ENCODE peak calls at places on chromosomes 6 and 20, in nine cellular contexts. E is neural progenitor cell, M is T-helper 17 cell, S is retina, A is anterior cingulate cortex, Z is renal cortical epithelial cell, W is HFFc6, R is fibroblast of pulmonary artery, O is HT1080. N is an unnamed sample.

GRCh38 chr20:16459019-16459700 is 114.1 kb downstream of the KIF16B start:
- DNase-seq in E (no peak), M (no peak), S (no peak), A (no peak), Z (peak; percentile 82), W (no peak), R (peak; percentile 84), O (peak; percentile 61), N (peak; percentile 85)

GRCh38 chr20:13426870-13427269 is 205.8 kb downstream of the ISM1 start:
- DNase-seq in E (no peak), M (no peak), S (no peak), A (no peak), Z (no peak), W (no peak), R (no peak), O (no peak), N (no peak)

GRCh38 chr6:63634630-63635029 is 972 bp upstream of the PHF3 start:
- DNase-seq in E (peak; percentile 81), M (no peak), S (no peak), A (no peak), Z (no peak), W (no peak), R (no peak), O (no peak), N (no peak)

GRCh38 chr6:24607310-24607709 is 38.7 kb downstream of the KIAA0319 start:
- DNase-seq in E (no peak), M (no peak), S (no peak), A (no peak), Z (no peak), W (no peak), R (no peak), O (no peak), N (no peak)

GRCh38 chr20:37941332-37941731 is 38.4 kb downstream of the VSTM2L start:
- DNase-seq in E (peak; percentile 38), M (no peak), S (no peak), A (no peak), Z (no peak), W (no peak), R (no peak), O (no peak), N (no peak)

GRCh38 chr6:47780510-47781356 is 1.1 kb upstream of the OPN5 start:
- DNase-seq in E (peak; percentile 66), M (no peak), S (peak; percentile 68), A (no peak), Z (peak; percentile 84), W (peak; percentile 68), R (peak; percentile 79), O (peak; percentile 84), N (peak; percentile 73)

GRCh38 chr6:105199711-105200110 is 19.9 kb upstream of the POPDC3 start:
- DNase-seq in E (no peak), M (no peak), S (no peak), A (no peak), Z (no peak), W (no peak), R (no peak), O (no peak), N (peak; percentile 79)

GRCh38 chr6:167398214-167399050 is 73.5 kb downstream of the TTLL2 start:
- DNase-seq in E (no peak), M (no peak), S (no peak), A (no peak), Z (no peak), W (no peak), R (no peak), O (no peak), N (no peak)

GRCh38 chr20:49747707-49748524 is 34.2 kb upstream of the B4GALT5 start:
- DNase-seq in E (no peak), M (no peak), S (no peak), A (peak; percentile 7), Z (peak; percentile 54), W (no peak), R (peak; percentile 98), O (peak; percentile 20), N (no peak)

GRCh38 chr6:158536891-158537798 is 22.7 kb upstream of the TMEM181 start:
- DNase-seq in E (peak; percentile 86), M (peak; percentile 33), S (peak; percentile 74), A (peak; percentile 40), Z (peak; percentile 6), W (no peak), R (peak; percentile 6), O (no peak), N (no peak)

GRCh38 chr6:82017316-82017715 is 230.2 kb downstream of the IBTK start:
- DNase-seq in E (peak; percentile 39), M (no peak), S (no peak), A (no peak), Z (peak; percentile 99), W (peak; percentile 83), R (peak; percentile 92), O (peak; percentile 88), N (peak; percentile 99)